ENCODE peak calls at places on chromosome 1, in five cellular contexts. One of them, this sample, is unnamed.

GRCh38 chr1:177439301-177439700 is 268.5 kb downstream of the BRINP2 start:
- DNase-seq in H9: no peak
- DNase-seq in trophoblast cell: no peak
- DNase-seq in mesenchymal stem cell: no peak
- DNase-seq in H1: no peak
- DNase-seq in this sample: no peak

GRCh38 chr1:115320368-115320767 is 17.7 kb downstream of the NGF start:
- DNase-seq in H9: no peak
- DNase-seq in trophoblast cell: peak; percentile 59
- DNase-seq in mesenchymal stem cell: no peak
- DNase-seq in H1: no peak
- DNase-seq in this sample: no peak

GRCh38 chr1:226603030-226603960 is 54.7 kb downstream of the STUM start:
- DNase-seq in H9: no peak
- DNase-seq in trophoblast cell: no peak
- DNase-seq in mesenchymal stem cell: peak; percentile 6
- DNase-seq in H1: no peak
- DNase-seq in this sample: no peak

GRCh38 chr1:220485131-220485530 is 42.8 kb upstream of the MARK1 start:
- DNase-seq in H9: no peak
- DNase-seq in trophoblast cell: peak; percentile 45
- DNase-seq in mesenchymal stem cell: no peak
- DNase-seq in H1: no peak
- DNase-seq in this sample: no peak

GRCh38 chr1:30756545-30757195 is 904 bp downstream of the LAPTM5 start:
- DNase-seq in H9: no peak
- DNase-seq in trophoblast cell: peak; percentile 55
- DNase-seq in mesenchymal stem cell: peak; percentile 95
- DNase-seq in H1: no peak
- DNase-seq in this sample: no peak

GRCh38 chr1:107963009-107963408 is 2.0 kb downstream of the VAV3 start:
- DNase-seq in H9: no peak
- DNase-seq in trophoblast cell: no peak
- DNase-seq in mesenchymal stem cell: no peak
- DNase-seq in H1: no peak
- DNase-seq in this sample: no peak

GRCh38 chr1:116724765-116725375 is 29.4 kb upstream of the CD2 start:
- DNase-seq in H9: no peak
- DNase-seq in trophoblast cell: peak; percentile 57
- DNase-seq in mesenchymal stem cell: peak; percentile 58
- DNase-seq in H1: peak; percentile 72
- DNase-seq in this sample: peak; percentile 44

GRCh38 chr1:107572674-107573205 is 392.2 kb downstream of the VAV3 start:
- DNase-seq in H9: no peak
- DNase-seq in trophoblast cell: peak; percentile 56
- DNase-seq in mesenchymal stem cell: no peak
- DNase-seq in H1: no peak
- DNase-seq in this sample: no peak

GRCh38 chr1:97630968-97631367 is 289.9 kb downstream of the DPYD start:
- DNase-seq in H9: no peak
- DNase-seq in trophoblast cell: no peak
- DNase-seq in mesenchymal stem cell: peak; percentile 59
- DNase-seq in H1: no peak
- DNase-seq in this sample: no peak

GRCh38 chr1:210978316-210978993 is 155.5 kb downstream of the KCNH1 start:
- DNase-seq in H9: no peak
- DNase-seq in trophoblast cell: no peak
- DNase-seq in mesenchymal stem cell: no peak
- DNase-seq in H1: no peak
- DNase-seq in this sample: no peak

GRCh38 chr1:12438349-12438924 is 179.6 kb downstream of the DHRS3 start:
- DNase-seq in H9: no peak
- DNase-seq in trophoblast cell: no peak
- DNase-seq in mesenchymal stem cell: no peak
- DNase-seq in H1: no peak
- DNase-seq in this sample: no peak

GRCh38 chr1:154862927-154863701 is 7.0 kb downstream of the KCNN3 start:
- DNase-seq in H9: no peak
- DNase-seq in trophoblast cell: no peak
- DNase-seq in mesenchymal stem cell: no peak
- DNase-seq in H1: no peak
- DNase-seq in this sample: no peak

GRCh38 chr1:204826970-204827369 is 43.7 kb upstream of the NFASC start:
- DNase-seq in H9: peak; percentile 87
- DNase-seq in trophoblast cell: no peak
- DNase-seq in mesenchymal stem cell: no peak
- DNase-seq in H1: peak; percentile 81
- DNase-seq in this sample: no peak

GRCh38 chr1:107625405-107626029 is 339.5 kb downstream of the VAV3 start:
- DNase-seq in H9: no peak
- DNase-seq in trophoblast cell: no peak
- DNase-seq in mesenchymal stem cell: no peak
- DNase-seq in H1: no peak
- DNase-seq in this sample: no peak

GRCh38 chr1:243926803-243927245 is 76.8 kb upstream of the AKT3 start:
- DNase-seq in H9: no peak
- DNase-seq in trophoblast cell: peak; percentile 56
- DNase-seq in mesenchymal stem cell: peak; percentile 79
- DNase-seq in H1: no peak
- DNase-seq in this sample: no peak

GRCh38 chr1:24688621-24689195 is 45.6 kb downstream of the SRRM1 start:
- DNase-seq in H9: peak; percentile 84
- DNase-seq in trophoblast cell: peak; percentile 73
- DNase-seq in mesenchymal stem cell: peak; percentile 78
- DNase-seq in H1: peak; percentile 85
- DNase-seq in this sample: peak; percentile 70

GRCh38 chr1:115306146-115306545 is 31.9 kb downstream of the NGF start:
- DNase-seq in H9: no peak
- DNase-seq in trophoblast cell: no peak
- DNase-seq in mesenchymal stem cell: no peak
- DNase-seq in H1: no peak
- DNase-seq in this sample: no peak

GRCh38 chr1:205495237-205495823 is 9.1 kb upstream of the CDK18 start:
- DNase-seq in H9: no peak
- DNase-seq in trophoblast cell: no peak
- DNase-seq in mesenchymal stem cell: no peak
- DNase-seq in H1: no peak
- DNase-seq in this sample: no peak

DNA sequence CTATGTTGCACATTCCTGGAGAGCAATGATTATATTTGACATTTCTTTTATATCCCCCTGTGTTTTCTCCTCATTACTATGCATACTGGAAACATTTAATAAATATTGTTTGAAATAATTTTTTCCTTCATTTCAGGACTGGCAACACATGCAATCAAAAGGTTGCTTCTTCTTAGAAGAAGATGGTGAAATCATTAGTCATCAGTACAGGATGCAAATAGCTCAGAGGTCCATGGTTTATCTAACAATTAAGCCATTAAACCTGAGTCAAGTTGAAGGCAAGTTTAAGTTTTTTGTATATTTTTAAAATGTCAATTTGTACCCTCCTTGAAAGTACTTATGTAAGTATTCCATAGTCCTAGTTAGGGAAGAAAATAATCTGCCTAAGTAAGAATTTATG is 22.5 kb downstream of the EFCAB7 start:
- DNase-seq in H9: no peak
- DNase-seq in trophoblast cell: no peak
- DNase-seq in mesenchymal stem cell: peak; percentile 36
- DNase-seq in H1: no peak
- DNase-seq in this sample: no peak
- H2BK12ac ChIP-seq in H9: no peak overlapping the region
- H2BK12ac ChIP-seq in trophoblast cell: no peak overlapping the region
- H2BK12ac ChIP-seq in mesenchymal stem cell: no peak overlapping the region
- H2BK12ac ChIP-seq in H1: no peak overlapping the region
- H2BK12ac ChIP-seq in this sample: no peak overlapping the region

DNA sequence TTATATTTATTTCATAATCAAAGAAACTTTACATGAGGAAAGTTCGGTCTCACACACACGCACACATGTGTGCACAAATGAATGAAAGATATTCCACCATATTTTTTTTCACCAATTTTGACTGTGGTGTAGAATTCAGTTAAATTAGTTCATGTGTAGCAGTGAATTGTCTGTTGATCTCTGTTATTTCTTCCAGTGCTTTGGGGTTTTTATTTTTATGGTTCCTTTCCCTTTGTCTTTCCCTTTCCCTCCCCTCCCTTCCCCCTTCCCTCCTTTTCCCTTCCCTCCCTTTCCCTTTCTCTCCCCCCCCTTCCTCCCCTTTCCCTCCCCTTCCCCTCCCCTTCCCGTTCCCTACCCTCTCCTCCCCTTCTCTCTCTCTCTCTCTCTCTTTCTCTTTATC is 8.9 kb downstream of the RYR2 start:
- DNase-seq in H9: no peak
- DNase-seq in trophoblast cell: no peak
- DNase-seq in mesenchymal stem cell: no peak
- DNase-seq in H1: no peak
- DNase-seq in this sample: no peak
- H2BK12ac ChIP-seq in H9: no peak overlapping the region
- H2BK12ac ChIP-seq in trophoblast cell: no peak overlapping the region
- H2BK12ac ChIP-seq in mesenchymal stem cell: no peak overlapping the region
- H2BK12ac ChIP-seq in H1: no peak overlapping the region
- H2BK12ac ChIP-seq in this sample: no peak overlapping the region

DNA sequence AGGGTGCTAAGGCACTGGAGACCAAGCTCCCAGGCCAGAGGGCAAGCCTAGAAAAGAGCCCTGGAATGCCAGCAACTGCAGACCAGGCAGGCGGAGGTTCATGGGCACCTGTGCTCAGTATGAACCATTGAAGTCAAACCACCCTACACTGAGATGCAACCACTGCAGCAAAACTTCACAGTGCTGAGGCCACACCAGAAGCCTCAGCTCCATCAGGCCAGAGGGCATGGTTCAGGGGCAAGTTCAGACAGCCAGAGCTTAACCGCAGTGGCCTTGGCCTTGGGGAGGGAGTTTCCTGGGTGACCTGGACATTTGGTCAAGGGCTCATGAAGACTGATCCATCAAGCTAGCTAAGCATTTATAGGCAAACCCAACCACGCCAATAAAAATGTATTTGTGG is 7.1 kb downstream of the RCC2 start:
- DNase-seq in H9: no peak
- DNase-seq in trophoblast cell: no peak
- DNase-seq in mesenchymal stem cell: no peak
- DNase-seq in H1: no peak
- DNase-seq in this sample: no peak
- H2BK12ac ChIP-seq in H9: no peak overlapping the region
- H2BK12ac ChIP-seq in trophoblast cell: no peak overlapping the region
- H2BK12ac ChIP-seq in mesenchymal stem cell: no peak overlapping the region
- H2BK12ac ChIP-seq in H1: no peak overlapping the region
- H2BK12ac ChIP-seq in this sample: no peak overlapping the region

GRCh38 chr1:94056171-94056570 is 64.8 kb downstream of the ABCA4 start:
- DNase-seq in H9: no peak
- DNase-seq in trophoblast cell: no peak
- DNase-seq in mesenchymal stem cell: no peak
- DNase-seq in H1: no peak
- DNase-seq in this sample: no peak
- H2BK12ac ChIP-seq in H9: no peak overlapping the region
- H2BK12ac ChIP-seq in trophoblast cell: peak overlapping the region; percentile 80
- H2BK12ac ChIP-seq in mesenchymal stem cell: no peak overlapping the region
- H2BK12ac ChIP-seq in H1: no peak overlapping the region
- H2BK12ac ChIP-seq in this sample: no peak overlapping the region

GRCh38 chr1:46550751-46551231 is 656 bp downstream of the KNCN start:
- DNase-seq in H9: no peak
- DNase-seq in trophoblast cell: no peak
- DNase-seq in mesenchymal stem cell: no peak
- DNase-seq in H1: no peak
- DNase-seq in this sample: no peak

GRCh38 chr1:46551597-46552095 is at the start of gene KNCN:
- DNase-seq in H9: no peak
- DNase-seq in trophoblast cell: no peak
- DNase-seq in mesenchymal stem cell: no peak
- DNase-seq in H1: no peak
- DNase-seq in this sample: no peak

GRCh38 chr1:46553506-46553905 is 2.1 kb upstream of the KNCN start:
- DNase-seq in H9: no peak
- DNase-seq in trophoblast cell: no peak
- DNase-seq in mesenchymal stem cell: no peak
- DNase-seq in H1: no peak
- DNase-seq in this sample: no peak

GRCh38 chr1:46554236-46555080 is 3.0 kb upstream of the KNCN start:
- DNase-seq in H9: no peak
- DNase-seq in trophoblast cell: no peak
- DNase-seq in mesenchymal stem cell: no peak
- DNase-seq in H1: no peak
- DNase-seq in this sample: no peak

DNA sequence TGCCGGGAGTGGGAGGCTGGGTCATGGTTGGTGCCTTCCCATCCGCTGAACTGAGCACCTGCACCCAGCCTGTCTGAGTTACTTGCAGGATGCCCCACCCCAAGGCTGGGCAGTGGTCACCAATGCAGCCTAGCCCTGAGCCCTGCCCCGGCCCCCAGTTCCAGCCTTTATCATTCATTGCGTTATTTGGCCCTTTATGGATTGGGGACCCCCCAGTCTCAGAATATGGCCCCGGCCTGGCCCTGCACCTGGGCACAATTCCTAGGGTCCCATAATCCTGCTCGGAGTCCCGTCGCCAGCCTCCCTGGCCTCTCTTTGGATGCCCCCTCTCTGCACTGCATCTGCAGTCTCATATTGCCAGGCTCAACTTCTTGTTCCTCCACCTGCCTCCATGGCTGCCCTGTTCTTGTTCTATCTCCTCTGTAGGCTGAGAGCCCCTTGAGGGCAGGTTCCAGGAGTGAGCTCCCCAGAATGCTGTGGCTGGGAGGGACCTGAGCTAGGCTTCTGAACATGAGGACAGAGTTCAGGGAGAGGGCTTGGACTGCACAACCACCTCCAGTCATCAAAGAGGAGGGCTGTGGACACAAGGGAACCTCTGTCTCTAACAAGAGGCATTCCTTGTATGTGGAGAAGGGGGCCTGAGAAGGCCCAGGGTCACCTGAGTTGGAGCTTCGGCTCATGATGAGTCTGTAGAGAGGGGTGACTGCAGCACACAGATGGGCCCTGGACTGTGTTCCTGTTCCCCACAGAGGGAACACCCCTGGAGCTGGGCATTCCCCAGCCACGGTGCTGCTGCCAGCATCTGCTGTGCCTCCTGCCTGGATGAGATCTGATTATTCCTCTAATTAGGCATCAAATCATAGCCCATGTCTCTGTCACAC is 1.1 kb upstream of the KNCN start:
- DNase-seq in H9: no peak
- DNase-seq in trophoblast cell: no peak
- DNase-seq in mesenchymal stem cell: no peak
- DNase-seq in H1: no peak
- DNase-seq in this sample: no peak
- H2BK12ac ChIP-seq in H9: no peak overlapping the region
- H2BK12ac ChIP-seq in trophoblast cell: no peak overlapping the region
- H2BK12ac ChIP-seq in mesenchymal stem cell: no peak overlapping the region
- H2BK12ac ChIP-seq in H1: no peak overlapping the region
- H2BK12ac ChIP-seq in this sample: no peak overlapping the region

GRCh38 chr1:93698351-93699112 is 16.9 kb upstream of the BCAR3 start:
- DNase-seq in H9: no peak
- DNase-seq in trophoblast cell: no peak
- DNase-seq in mesenchymal stem cell: no peak
- DNase-seq in H1: no peak
- DNase-seq in this sample: no peak
- H2BK12ac ChIP-seq in H9: no peak overlapping the region
- H2BK12ac ChIP-seq in trophoblast cell: peak overlapping the region; percentile 56
- H2BK12ac ChIP-seq in mesenchymal stem cell: no peak overlapping the region
- H2BK12ac ChIP-seq in H1: no peak overlapping the region
- H2BK12ac ChIP-seq in this sample: no peak overlapping the region

This sample was measured in neuronal stem cell.